ENCODE peak calls at places on chromosomes 12 and 14, in ten cellular contexts. P is NCI-H187 treated with DMSO at 0.1 percent for 48 hours; A is GM23338; E is H1; R is iris pigment epithelial cell; I is activated naive CD4-positive, alpha-beta T cell treated with anti-CD3 and anti-CD28 coated beads for 36 hours; J is stimulated activated naive CD8-positive, alpha-beta T cell treated with anti-CD3 and anti-CD28 coated beads, Interleukin-15, Interleukin-2, amounts not matched to agents 100 U/mL and 50 U/mL, for 24 hours; H is heart left ventricle; G is stimulated activated naive B cell treated with anti-CD40 and anti-IgM and Interleukin-4, amounts not matched to agents 10 μg/mL and 1 μg/mL and 100 μg/mL, for 72 hours; M is NCI-H1417. Y is an unnamed sample.

GRCh38 chr12:68530965-68531364 is 79.7 kb upstream of the RAP1B start:
- DNase-seq in M (no peak), P (no peak), A (no peak), I (no peak), J (no peak), R (peak), G (no peak), H (no peak), E (no peak), Y (peak)

GRCh38 chr12:108786450-108786849 is 55.1 kb upstream of the CORO1C start:
- DNase-seq in P (no peak), E (no peak), H (no peak), G (no peak), A (no peak), R (no peak), I (no peak), M (no peak), J (no peak), Y (no peak)

GRCh38 chr14:20798318-20798717 is 4.3 kb downstream of the RNASE1 start:
- DNase-seq in E (no peak), H (peak), M (no peak), I (no peak), J (no peak), A (no peak), P (no peak), G (no peak), R (no peak), Y (no peak)

GRCh38 chr12:121724930-121725329 is 12.4 kb downstream of the TMEM120B start:
- DNase-seq in I (no peak), J (no peak), G (no peak), P (no peak), M (no peak), E (no peak), A (no peak), H (no peak), R (peak), Y (peak)

GRCh38 chr12:27081668-27082091 is 698 bp downstream of the C12orf71 start:
- DNase-seq in P (no peak), A (peak), J (no peak), E (no peak), G (no peak), M (no peak), R (no peak), H (peak), I (no peak), Y (peak)

GRCh38 chr14:69059658-69060648 is 80.9 kb upstream of the ACTN1 start:
- DNase-seq in R (peak), H (peak), J (no peak), P (no peak), G (no peak), A (no peak), E (no peak), M (no peak), I (no peak), Y (peak)

GRCh38 chr14:101004954-101005353 is 101.4 kb upstream of the RTL1 start:
- DNase-seq in H (no peak), E (peak), P (no peak), J (no peak), A (no peak), G (no peak), R (peak), I (no peak), M (no peak), Y (no peak)

GRCh38 chr12:71392521-71393145 is 47.0 kb upstream of the LGR5 start:
- DNase-seq in E (no peak), R (peak), A (peak), M (peak), I (no peak), H (no peak), P (peak), G (no peak), J (no peak), Y (peak)

GRCh38 chr14:96178674-96179321 is 25.8 kb upstream of the BDKRB2 start:
- DNase-seq in A (no peak), E (no peak), G (no peak), M (no peak), R (no peak), H (no peak), J (no peak), P (no peak), I (peak), Y (no peak)

GRCh38 chr12:106584104-106585064 is 1.6 kb downstream of the RFX4 start:
- DNase-seq in A (peak), H (no peak), R (no peak), G (no peak), P (no peak), E (peak), I (no peak), M (peak), J (peak), Y (no peak)

GRCh38 chr14:69876848-69877306 is 2.3 kb upstream of the SMOC1 start:
- DNase-seq in G (no peak), M (peak), J (no peak), R (no peak), P (no peak), I (no peak), A (no peak), H (no peak), E (no peak), Y (no peak)

GRCh38 chr12:127964717-127965116 is 302.3 kb upstream of the TMEM132C start:
- DNase-seq in H (no peak), M (no peak), A (peak), I (no peak), G (no peak), J (no peak), E (no peak), R (peak), P (no peak), Y (peak)

GRCh38 chr12:110557300-110557699 is 25.8 kb downstream of the PPTC7 start:
- DNase-seq in E (no peak), M (no peak), P (no peak), J (no peak), H (no peak), I (no peak), G (no peak), A (no peak), R (no peak), Y (no peak)

GRCh38 chr14:91227183-91227628 is 17.3 kb downstream of the GPR68 start:
- DNase-seq in E (no peak), A (no peak), M (no peak), H (no peak), R (no peak), G (no peak), I (peak), P (no peak), J (peak), Y (no peak)

GRCh38 chr14:101246894-101247853 is 314.1 kb upstream of the DIO3 start:
- DNase-seq in A (no peak), J (no peak), G (no peak), M (no peak), H (no peak), I (no peak), P (no peak), E (peak), R (no peak), Y (no peak)